ENCODE peak calls at places on chromosome 11, in seven cellular contexts. One of them, this sample, is unnamed.

GRCh38 chr11:122917311-122917710 is 34.8 kb downstream of the JHY start:
- DNase-seq in Calu3: no peak
- DNase-seq in T follicular helper cell: no peak
- DNase-seq in brain microvascular endothelial cell: no peak
- DNase-seq in ACHN: no peak
- DNase-seq in non-pigmented ciliary epithelial cell: no peak
- DNase-seq in SK-N-DZ: no peak
- DNase-seq in this sample: no peak

GRCh38 chr11:3341298-3341697 is 37.6 kb downstream of the ZNF195 start:
- DNase-seq in Calu3: peak; percentile 26
- DNase-seq in T follicular helper cell: peak; percentile 50
- DNase-seq in brain microvascular endothelial cell: peak; percentile 20
- DNase-seq in ACHN: peak; percentile 30
- DNase-seq in non-pigmented ciliary epithelial cell: no peak
- DNase-seq in SK-N-DZ: peak; percentile 30
- DNase-seq in this sample: no peak

GRCh38 chr11:134662629-134663360 is 250.8 kb upstream of the B3GAT1 start:
- DNase-seq in Calu3: no peak
- DNase-seq in T follicular helper cell: no peak
- DNase-seq in brain microvascular endothelial cell: no peak
- DNase-seq in ACHN: no peak
- DNase-seq in non-pigmented ciliary epithelial cell: no peak
- DNase-seq in SK-N-DZ: no peak
- DNase-seq in this sample: no peak

GRCh38 chr11:72773291-72773690 is 20.6 kb downstream of the STARD10 start:
- DNase-seq in Calu3: no peak
- DNase-seq in T follicular helper cell: no peak
- DNase-seq in brain microvascular endothelial cell: peak; percentile 91
- DNase-seq in ACHN: peak; percentile 35
- DNase-seq in non-pigmented ciliary epithelial cell: peak; percentile 73
- DNase-seq in SK-N-DZ: peak; percentile 92
- DNase-seq in this sample: no peak

GRCh38 chr11:23280088-23280487 is 419.8 kb upstream of the CCDC179 start:
- DNase-seq in Calu3: no peak
- DNase-seq in T follicular helper cell: no peak
- DNase-seq in brain microvascular endothelial cell: peak; percentile 72
- DNase-seq in ACHN: no peak
- DNase-seq in non-pigmented ciliary epithelial cell: peak; percentile 70
- DNase-seq in SK-N-DZ: no peak
- DNase-seq in this sample: no peak

GRCh38 chr11:118629761-118630661 is 22.6 kb downstream of the PHLDB1 start:
- DNase-seq in Calu3: no peak
- DNase-seq in T follicular helper cell: no peak
- DNase-seq in brain microvascular endothelial cell: no peak
- DNase-seq in ACHN: no peak
- DNase-seq in non-pigmented ciliary epithelial cell: no peak
- DNase-seq in SK-N-DZ: no peak
- DNase-seq in this sample: no peak

GRCh38 chr11:59137190-59137589 is 5.5 kb upstream of the FAM111A start:
- DNase-seq in Calu3: no peak
- DNase-seq in T follicular helper cell: no peak
- DNase-seq in brain microvascular endothelial cell: no peak
- DNase-seq in ACHN: no peak
- DNase-seq in non-pigmented ciliary epithelial cell: no peak
- DNase-seq in SK-N-DZ: no peak
- DNase-seq in this sample: no peak

GRCh38 chr11:96324912-96325311 is 18.1 kb downstream of the MAML2 start:
- DNase-seq in Calu3: no peak
- DNase-seq in T follicular helper cell: no peak
- DNase-seq in brain microvascular endothelial cell: peak; percentile 77
- DNase-seq in ACHN: peak; percentile 90
- DNase-seq in non-pigmented ciliary epithelial cell: peak; percentile 83
- DNase-seq in SK-N-DZ: no peak
- DNase-seq in this sample: no peak

GRCh38 chr11:104057908-104058307 is 21.5 kb downstream of the DDI1 start:
- DNase-seq in Calu3: no peak
- DNase-seq in T follicular helper cell: no peak
- DNase-seq in brain microvascular endothelial cell: no peak
- DNase-seq in ACHN: no peak
- DNase-seq in non-pigmented ciliary epithelial cell: no peak
- DNase-seq in SK-N-DZ: no peak
- DNase-seq in this sample: no peak

GRCh38 chr11:45616802-45617549 is 48.4 kb downstream of the CHST1 start:
- DNase-seq in Calu3: no peak
- DNase-seq in T follicular helper cell: no peak
- DNase-seq in brain microvascular endothelial cell: no peak
- DNase-seq in ACHN: no peak
- DNase-seq in non-pigmented ciliary epithelial cell: no peak
- DNase-seq in SK-N-DZ: no peak
- DNase-seq in this sample: no peak

GRCh38 chr11:107721207-107721606 is 9.4 kb upstream of the SLN start:
- DNase-seq in Calu3: no peak
- DNase-seq in T follicular helper cell: no peak
- DNase-seq in brain microvascular endothelial cell: no peak
- DNase-seq in ACHN: no peak
- DNase-seq in non-pigmented ciliary epithelial cell: no peak
- DNase-seq in SK-N-DZ: no peak
- DNase-seq in this sample: no peak

GRCh38 chr11:67057410-67057757 is 737 bp downstream of the RHOD start:
- DNase-seq in Calu3: no peak
- DNase-seq in T follicular helper cell: no peak
- DNase-seq in brain microvascular endothelial cell: no peak
- DNase-seq in ACHN: no peak
- DNase-seq in non-pigmented ciliary epithelial cell: no peak
- DNase-seq in SK-N-DZ: no peak
- DNase-seq in this sample: no peak

GRCh38 chr11:75349540-75350116 is 1.8 kb downstream of the ARRB1 start:
- DNase-seq in Calu3: no peak
- DNase-seq in T follicular helper cell: no peak
- DNase-seq in brain microvascular endothelial cell: no peak
- DNase-seq in ACHN: no peak
- DNase-seq in non-pigmented ciliary epithelial cell: no peak
- DNase-seq in SK-N-DZ: no peak
- DNase-seq in this sample: no peak

GRCh38 chr11:123580137-123580536 is 74.3 kb downstream of the SCN3B start:
- DNase-seq in Calu3: no peak
- DNase-seq in T follicular helper cell: no peak
- DNase-seq in brain microvascular endothelial cell: no peak
- DNase-seq in ACHN: no peak
- DNase-seq in non-pigmented ciliary epithelial cell: no peak
- DNase-seq in SK-N-DZ: no peak
- DNase-seq in this sample: no peak

GRCh38 chr11:116875194-116875593 is 37.8 kb upstream of the APOA1 start:
- DNase-seq in Calu3: no peak
- DNase-seq in T follicular helper cell: no peak
- DNase-seq in brain microvascular endothelial cell: no peak
- DNase-seq in ACHN: no peak
- DNase-seq in non-pigmented ciliary epithelial cell: no peak
- DNase-seq in SK-N-DZ: no peak
- DNase-seq in this sample: no peak

GRCh38 chr11:61695917-61696316 is 15.7 kb downstream of the DAGLA start:
- DNase-seq in Calu3: peak; percentile 92
- DNase-seq in T follicular helper cell: peak; percentile 90
- DNase-seq in brain microvascular endothelial cell: peak; percentile 75
- DNase-seq in ACHN: peak; percentile 86
- DNase-seq in non-pigmented ciliary epithelial cell: no peak
- DNase-seq in SK-N-DZ: no peak
- DNase-seq in this sample: peak; percentile 25

GRCh38 chr11:77074205-77074604 is 7.4 kb downstream of the CAPN5 start:
- DNase-seq in Calu3: peak; percentile 65
- DNase-seq in T follicular helper cell: no peak
- DNase-seq in brain microvascular endothelial cell: no peak
- DNase-seq in ACHN: no peak
- DNase-seq in non-pigmented ciliary epithelial cell: no peak
- DNase-seq in SK-N-DZ: no peak
- DNase-seq in this sample: no peak

GRCh38 chr11:65489061-65489705 is 9.7 kb upstream of the MALAT1 start:
- DNase-seq in Calu3: no peak
- DNase-seq in T follicular helper cell: no peak
- DNase-seq in brain microvascular endothelial cell: peak; percentile 84
- DNase-seq in ACHN: no peak
- DNase-seq in non-pigmented ciliary epithelial cell: no peak
- DNase-seq in SK-N-DZ: peak; percentile 75
- DNase-seq in this sample: peak; percentile 74

GRCh38 chr11:44149651-44150050 is 54.2 kb downstream of the EXT2 start:
- DNase-seq in Calu3: no peak
- DNase-seq in T follicular helper cell: no peak
- DNase-seq in brain microvascular endothelial cell: peak; percentile 22
- DNase-seq in ACHN: no peak
- DNase-seq in non-pigmented ciliary epithelial cell: no peak
- DNase-seq in SK-N-DZ: no peak
- DNase-seq in this sample: no peak

GRCh38 chr11:117862019-117862725 is 14.3 kb downstream of the FXYD6 start:
- DNase-seq in Calu3: no peak
- DNase-seq in T follicular helper cell: no peak
- DNase-seq in brain microvascular endothelial cell: no peak
- DNase-seq in ACHN: no peak
- DNase-seq in non-pigmented ciliary epithelial cell: no peak
- DNase-seq in SK-N-DZ: no peak
- DNase-seq in this sample: no peak

GRCh38 chr11:2790581-2790925 is 90.8 kb upstream of the KCNQ1OT1 start:
- DNase-seq in Calu3: no peak
- DNase-seq in T follicular helper cell: no peak
- DNase-seq in brain microvascular endothelial cell: no peak
- DNase-seq in ACHN: no peak
- DNase-seq in non-pigmented ciliary epithelial cell: no peak
- DNase-seq in SK-N-DZ: no peak
- DNase-seq in this sample: no peak

GRCh38 chr11:7004482-7004881 is 15.7 kb downstream of the ZNF214 start:
- DNase-seq in Calu3: no peak
- DNase-seq in T follicular helper cell: no peak
- DNase-seq in brain microvascular endothelial cell: peak; percentile 60
- DNase-seq in ACHN: peak; percentile 35
- DNase-seq in non-pigmented ciliary epithelial cell: no peak
- DNase-seq in SK-N-DZ: no peak
- DNase-seq in this sample: no peak

GRCh38 chr11:46427364-46427763 is 35.8 kb upstream of the CHRM4 start:
- DNase-seq in Calu3: no peak
- DNase-seq in T follicular helper cell: no peak
- DNase-seq in brain microvascular endothelial cell: no peak
- DNase-seq in ACHN: no peak
- DNase-seq in non-pigmented ciliary epithelial cell: no peak
- DNase-seq in SK-N-DZ: no peak
- DNase-seq in this sample: no peak

GRCh38 chr11:57288771-57289579 is 35.8 kb downstream of the TNKS1BP1 start:
- DNase-seq in Calu3: no peak
- DNase-seq in T follicular helper cell: no peak
- DNase-seq in brain microvascular endothelial cell: peak; percentile 93
- DNase-seq in ACHN: no peak
- DNase-seq in non-pigmented ciliary epithelial cell: peak; percentile 91
- DNase-seq in SK-N-DZ: peak; percentile 38
- DNase-seq in this sample: no peak

GRCh38 chr11:43504316-43504950 is 145.7 kb downstream of the TTC17 start:
- DNase-seq in Calu3: peak; percentile 32
- DNase-seq in T follicular helper cell: no peak
- DNase-seq in brain microvascular endothelial cell: peak; percentile 7
- DNase-seq in ACHN: peak; percentile 19
- DNase-seq in non-pigmented ciliary epithelial cell: no peak
- DNase-seq in SK-N-DZ: peak; percentile 67
- DNase-seq in this sample: no peak

GRCh38 chr11:123544631-123545375 is 109.6 kb downstream of the SCN3B start:
- DNase-seq in Calu3: no peak
- DNase-seq in T follicular helper cell: no peak
- DNase-seq in brain microvascular endothelial cell: no peak
- DNase-seq in ACHN: no peak
- DNase-seq in non-pigmented ciliary epithelial cell: no peak
- DNase-seq in SK-N-DZ: no peak
- DNase-seq in this sample: peak; percentile 17

GRCh38 chr11:70717961-70718595 is 319.7 kb downstream of the CTTN start:
- DNase-seq in Calu3: no peak
- DNase-seq in T follicular helper cell: no peak
- DNase-seq in brain microvascular endothelial cell: no peak
- DNase-seq in ACHN: no peak
- DNase-seq in non-pigmented ciliary epithelial cell: no peak
- DNase-seq in SK-N-DZ: no peak
- DNase-seq in this sample: peak; percentile 12

GRCh38 chr11:98549571-98549970 is 471.2 kb upstream of the CNTN5 start:
- DNase-seq in Calu3: no peak
- DNase-seq in T follicular helper cell: no peak
- DNase-seq in brain microvascular endothelial cell: no peak
- DNase-seq in ACHN: no peak
- DNase-seq in non-pigmented ciliary epithelial cell: no peak
- DNase-seq in SK-N-DZ: no peak
- DNase-seq in this sample: no peak

GRCh38 chr11:18727499-18728236 is 1.7 kb upstream of the IGSF22 start:
- DNase-seq in Calu3: peak; percentile 57
- DNase-seq in T follicular helper cell: peak; percentile 28
- DNase-seq in brain microvascular endothelial cell: peak; percentile 16
- DNase-seq in ACHN: peak; percentile 30
- DNase-seq in non-pigmented ciliary epithelial cell: no peak
- DNase-seq in SK-N-DZ: peak; percentile 74
- DNase-seq in this sample: no peak

GRCh38 chr11:127110542-127110941 is 110.0 kb upstream of the KIRREL3 start:
- DNase-seq in Calu3: no peak
- DNase-seq in T follicular helper cell: no peak
- DNase-seq in brain microvascular endothelial cell: no peak
- DNase-seq in ACHN: no peak
- DNase-seq in non-pigmented ciliary epithelial cell: no peak
- DNase-seq in SK-N-DZ: no peak
- DNase-seq in this sample: no peak

GRCh38 chr11:133040289-133040893 is 491.9 kb downstream of the OPCML start:
- DNase-seq in Calu3: no peak
- DNase-seq in T follicular helper cell: no peak
- DNase-seq in brain microvascular endothelial cell: no peak
- DNase-seq in ACHN: no peak
- DNase-seq in non-pigmented ciliary epithelial cell: no peak
- DNase-seq in SK-N-DZ: no peak
- DNase-seq in this sample: no peak

GRCh38 chr11:108601150-108601549 is 7.6 kb upstream of the EXPH5 start:
- DNase-seq in Calu3: no peak
- DNase-seq in T follicular helper cell: no peak
- DNase-seq in brain microvascular endothelial cell: no peak
- DNase-seq in ACHN: no peak
- DNase-seq in non-pigmented ciliary epithelial cell: no peak
- DNase-seq in SK-N-DZ: no peak
- DNase-seq in this sample: no peak

GRCh38 chr11:68632802-68633201 is 51.5 kb upstream of the GAL start:
- DNase-seq in Calu3: peak; percentile 68
- DNase-seq in T follicular helper cell: peak; percentile 22
- DNase-seq in brain microvascular endothelial cell: peak; percentile 61
- DNase-seq in ACHN: peak; percentile 63
- DNase-seq in non-pigmented ciliary epithelial cell: peak; percentile 26
- DNase-seq in SK-N-DZ: peak; percentile 79
- DNase-seq in this sample: no peak

GRCh38 chr11:121451982-121452608 is at the start of gene SORL1:
- DNase-seq in Calu3: peak; percentile 71
- DNase-seq in T follicular helper cell: peak; percentile 66
- DNase-seq in brain microvascular endothelial cell: no peak
- DNase-seq in ACHN: peak; percentile 60
- DNase-seq in non-pigmented ciliary epithelial cell: no peak
- DNase-seq in SK-N-DZ: peak; percentile 43
- DNase-seq in this sample: peak; percentile 41

GRCh38 chr11:25943031-25943430 is 388.9 kb upstream of the ANO3 start:
- DNase-seq in Calu3: no peak
- DNase-seq in T follicular helper cell: no peak
- DNase-seq in brain microvascular endothelial cell: no peak
- DNase-seq in ACHN: no peak
- DNase-seq in non-pigmented ciliary epithelial cell: no peak
- DNase-seq in SK-N-DZ: no peak
- DNase-seq in this sample: no peak